ENCODE peak calls at places on chromosome 15, in six cellular contexts. One of them, this sample, is unnamed.

GRCh38 chr15:75152382-75153079 is 49.2 kb upstream of the C15orf39 start:
- DNase-seq in stomach: no peak
- DNase-seq in heart left ventricle: no peak
- DNase-seq in left colon: no peak
- DNase-seq in GM23338: no peak
- DNase-seq in activated CD4-positive, alpha-beta T cell treated with anti-CD3 and anti-CD28 coated beads for 48 hours: no peak
- DNase-seq in this sample: no peak

GRCh38 chr15:70852501-70853269 is 1.3 kb downstream of the LARP6 start:
- DNase-seq in stomach: no peak
- DNase-seq in heart left ventricle: no peak
- DNase-seq in left colon: no peak
- DNase-seq in GM23338: no peak
- DNase-seq in activated CD4-positive, alpha-beta T cell treated with anti-CD3 and anti-CD28 coated beads for 48 hours: no peak
- DNase-seq in this sample: no peak

GRCh38 chr15:34804776-34805175 is 9.4 kb upstream of the ACTC1 start:
- DNase-seq in stomach: no peak
- DNase-seq in heart left ventricle: no peak
- DNase-seq in left colon: no peak
- DNase-seq in GM23338: no peak
- DNase-seq in activated CD4-positive, alpha-beta T cell treated with anti-CD3 and anti-CD28 coated beads for 48 hours: no peak
- DNase-seq in this sample: no peak

GRCh38 chr15:59976480-59976879 is 27.6 kb upstream of the FOXB1 start:
- DNase-seq in stomach: no peak
- DNase-seq in heart left ventricle: no peak
- DNase-seq in left colon: no peak
- DNase-seq in GM23338: no peak
- DNase-seq in activated CD4-positive, alpha-beta T cell treated with anti-CD3 and anti-CD28 coated beads for 48 hours: peak; percentile 46
- DNase-seq in this sample: no peak

GRCh38 chr15:30962079-30962478 is 29.3 kb downstream of the MTMR10 start:
- DNase-seq in stomach: no peak
- DNase-seq in heart left ventricle: no peak
- DNase-seq in left colon: no peak
- DNase-seq in GM23338: no peak
- DNase-seq in activated CD4-positive, alpha-beta T cell treated with anti-CD3 and anti-CD28 coated beads for 48 hours: no peak
- DNase-seq in this sample: no peak

GRCh38 chr15:39113741-39114140 is 467.1 kb upstream of the THBS1 start:
- DNase-seq in stomach: no peak
- DNase-seq in heart left ventricle: no peak
- DNase-seq in left colon: no peak
- DNase-seq in GM23338: no peak
- DNase-seq in activated CD4-positive, alpha-beta T cell treated with anti-CD3 and anti-CD28 coated beads for 48 hours: no peak
- DNase-seq in this sample: no peak

GRCh38 chr15:69677403-69677802 is 224.8 kb downstream of the RPLP1 start:
- DNase-seq in stomach: no peak
- DNase-seq in heart left ventricle: no peak
- DNase-seq in left colon: no peak
- DNase-seq in GM23338: no peak
- DNase-seq in activated CD4-positive, alpha-beta T cell treated with anti-CD3 and anti-CD28 coated beads for 48 hours: no peak
- DNase-seq in this sample: no peak

GRCh38 chr15:66850078-66850991 is 148.3 kb downstream of the SMAD6 start:
- DNase-seq in stomach: peak; percentile 40
- DNase-seq in heart left ventricle: peak; percentile 62
- DNase-seq in left colon: peak; percentile 23
- DNase-seq in GM23338: no peak
- DNase-seq in activated CD4-positive, alpha-beta T cell treated with anti-CD3 and anti-CD28 coated beads for 48 hours: no peak
- DNase-seq in this sample: no peak

GRCh38 chr15:77555232-77555631 is 77.5 kb downstream of the LINGO1 start:
- DNase-seq in stomach: no peak
- DNase-seq in heart left ventricle: no peak
- DNase-seq in left colon: no peak
- DNase-seq in GM23338: no peak
- DNase-seq in activated CD4-positive, alpha-beta T cell treated with anti-CD3 and anti-CD28 coated beads for 48 hours: no peak
- DNase-seq in this sample: no peak

GRCh38 chr15:77554306-77555080 is 78.2 kb downstream of the LINGO1 start:
- DNase-seq in stomach: no peak
- DNase-seq in heart left ventricle: no peak
- DNase-seq in left colon: no peak
- DNase-seq in GM23338: no peak
- DNase-seq in activated CD4-positive, alpha-beta T cell treated with anti-CD3 and anti-CD28 coated beads for 48 hours: no peak
- DNase-seq in this sample: no peak